ENCODE peak calls at places on chromosomes 13 and 19, in seven cellular contexts. Z is dorsolateral prefrontal cortex, R is brain microvascular endothelial cell, W is left ventricle myocardium inferior, A is cardiac muscle cell, I is foreskin keratinocyte, T is mesendoderm. E is an unnamed sample.

GRCh38 chr13:112601351-112601750 is 13.4 kb upstream of the TUBGCP3 start:
- DNase-seq in T (no peak), W (no peak), R (no peak), A (no peak), I (no peak), Z (no peak), E (no peak)

GRCh38 chr13:72666391-72666790 is 61.0 kb downstream of the MZT1 start:
- DNase-seq in Z (no peak), I (no peak), R (no peak), T (no peak), W (no peak), A (no peak), E (no peak)

GRCh38 chr19:50601407-50602088 is 33.3 kb upstream of the LRRC4B start:
- DNase-seq in A (no peak), W (no peak), T (no peak), Z (no peak), I (no peak), R (no peak), E (no peak)

GRCh38 chr19:43966079-43966694 is 15.2 kb downstream of the ZNF221 start:
- DNase-seq in W (no peak), Z (no peak), I (no peak), T (peak; percentile 41), A (no peak), R (no peak), E (no peak)

GRCh38 chr13:75481176-75482069 is 546 bp downstream of the TBC1D4 start:
- DNase-seq in Z (no peak), T (peak; percentile 59), W (peak; percentile 22), I (no peak), A (peak; percentile 61), R (no peak), E (peak; percentile 43)

GRCh38 chr13:53873558-53873957 is 844.9 kb downstream of the OLFM4 start:
- DNase-seq in I (no peak), T (no peak), W (no peak), A (no peak), Z (no peak), R (no peak), E (no peak)

GRCh38 chr13:39531646-39532045 is 71.3 kb downstream of the LHFPL6 start:
- DNase-seq in I (no peak), A (no peak), W (no peak), Z (no peak), R (no peak), T (no peak), E (no peak)

GRCh38 chr19:44603201-44603945 is 10.0 kb upstream of the IGSF23 start:
- DNase-seq in R (peak; percentile 91), T (no peak), W (no peak), I (no peak), Z (no peak), A (no peak), E (no peak)

GRCh38 chr13:48539550-48539949 is 6.7 kb upstream of the RCBTB2 start:
- DNase-seq in I (no peak), W (no peak), R (no peak), T (no peak), A (no peak), Z (no peak), E (no peak)

GRCh38 chr13:110311721-110312668 is 4.9 kb downstream of the COL4A2 start:
- DNase-seq in R (no peak), T (no peak), Z (no peak), A (no peak), I (no peak), W (no peak), E (no peak)

GRCh38 chr13:84430015-84430414 is 547.7 kb upstream of the SLITRK1 start:
- DNase-seq in T (no peak), A (no peak), W (no peak), R (peak; percentile 13), Z (no peak), I (no peak), E (no peak)

GRCh38 chr19:38808741-38809140 is 4.0 kb downstream of the LGALS4 start:
- DNase-seq in T (no peak), I (no peak), A (no peak), W (no peak), Z (no peak), R (no peak), E (no peak)

GRCh38 chr19:38812841-38813320 is at the start of gene LGALS4:
- DNase-seq in I (no peak), Z (no peak), R (no peak), A (no peak), T (no peak), W (no peak), E (peak; percentile 88)

GRCh38 chr19:38806371-38806770 is 6.4 kb downstream of the LGALS4 start:
- DNase-seq in R (no peak), T (no peak), I (no peak), A (no peak), Z (no peak), W (no peak), E (no peak)

GRCh38 chr19:38812004-38812840 is 523 bp downstream of the LGALS4 start:
- DNase-seq in R (no peak), T (no peak), Z (no peak), I (no peak), W (no peak), A (no peak), E (no peak)

DNA sequence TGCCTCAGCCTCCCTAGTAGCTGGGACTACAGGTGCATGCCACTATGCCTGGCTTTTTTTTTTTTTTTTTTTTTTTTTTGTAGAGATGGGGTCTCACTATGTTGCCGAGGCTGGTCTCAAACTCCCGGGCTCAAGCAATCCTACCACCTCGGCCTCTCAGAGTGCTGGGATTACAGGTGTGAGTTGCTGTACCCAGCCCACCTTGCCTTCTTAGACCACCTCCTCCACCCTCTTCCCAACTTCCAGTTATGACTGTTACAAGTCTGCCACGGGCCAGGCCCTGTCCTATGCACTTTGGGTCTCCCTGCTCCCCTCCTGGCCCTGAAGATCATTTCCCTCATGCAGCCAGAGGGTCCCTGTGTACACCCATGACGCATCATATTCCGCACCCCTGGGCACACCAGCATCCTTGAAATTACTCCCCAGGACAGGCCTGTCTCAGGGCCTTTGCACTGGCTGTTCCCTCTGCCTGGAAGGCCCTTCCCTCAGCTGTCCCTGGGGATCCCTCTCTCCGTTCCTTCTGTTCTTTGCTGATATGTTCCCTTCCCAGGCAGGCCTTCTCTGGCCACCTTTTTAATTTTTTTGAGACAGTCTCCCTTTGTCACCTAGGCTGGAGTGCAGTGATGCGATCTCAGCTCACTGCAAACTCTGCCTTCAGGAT is 3.0 kb downstream of the LGALS4 start:
- DNase-seq in A (no peak), R (no peak), W (no peak), T (no peak), I (no peak), Z (no peak), E (no peak)
- H3K27ac ChIP-seq in A (no peak overlapping the region), R (no peak overlapping the region), W (no peak overlapping the region), T (no peak overlapping the region), I (no peak overlapping the region), Z (no peak overlapping the region), E (no peak overlapping the region)

GRCh38 chr13:50123862-50124535 is 108.8 kb downstream of the KCNRG start:
- DNase-seq in R (peak; percentile 91), A (peak; percentile 89), Z (no peak), I (peak; percentile 69), T (peak; percentile 85), W (no peak), E (peak; percentile 97)

GRCh38 chr13:50122465-50122864 is 107.2 kb downstream of the KCNRG start:
- DNase-seq in I (no peak), Z (no peak), A (no peak), T (peak; percentile 36), R (no peak), W (no peak), E (no peak)

GRCh38 chr13:50123002-50123401 is 107.8 kb downstream of the KCNRG start:
- DNase-seq in W (no peak), Z (no peak), I (no peak), A (no peak), R (no peak), T (peak; percentile 3), E (no peak)

GRCh38 chr13:50124536-50125305 is 109.5 kb downstream of the KCNRG start:
- DNase-seq in T (peak; percentile 68), A (peak; percentile 80), W (peak; percentile 97), R (no peak), Z (peak; percentile 87), I (no peak), E (no peak)

GRCh38 chr13:50123515-50123861 is 108.2 kb downstream of the KCNRG start:
- DNase-seq in I (no peak), W (no peak), T (no peak), A (no peak), R (no peak), Z (no peak), E (no peak)
- H3K27ac ChIP-seq in I (peak overlapping the region; percentile 86), W (peak overlapping the region; percentile 100), T (no peak overlapping the region), A (peak overlapping the region; percentile 74), R (peak overlapping the region; percentile 97), Z (peak overlapping the region; percentile 100), E (peak overlapping the region; percentile 100)

GRCh38 chr19:13027557-13027956 is 32.3 kb downstream of the NFIX start:
- DNase-seq in I (no peak), Z (no peak), R (no peak), T (no peak), A (no peak), W (no peak), E (no peak)

GRCh38 chr19:13029893-13030292 is 34.6 kb downstream of the NFIX start:
- DNase-seq in A (no peak), I (no peak), R (no peak), W (no peak), T (no peak), Z (peak; percentile 71), E (no peak)

GRCh38 chr19:13028027-13028426 is 32.8 kb downstream of the NFIX start:
- DNase-seq in I (no peak), T (no peak), W (no peak), Z (no peak), A (no peak), R (no peak), E (no peak)

GRCh38 chr19:13027031-13027430 is 31.8 kb downstream of the NFIX start:
- DNase-seq in A (no peak), W (no peak), I (no peak), R (no peak), T (no peak), Z (no peak), E (no peak)

GRCh38 chr19:13029301-13029880 is 34.1 kb downstream of the NFIX start:
- DNase-seq in Z (no peak), A (no peak), I (no peak), W (no peak), T (no peak), R (no peak), E (no peak)
- H3K27ac ChIP-seq in Z (peak overlapping the region; percentile 100), A (no peak overlapping the region), I (no peak overlapping the region), W (peak overlapping the region; percentile 94), T (no peak overlapping the region), R (no peak overlapping the region), E (no peak overlapping the region)

GRCh38 chr19:17726136-17726741 is 7.0 kb downstream of the MAP1S start:
- DNase-seq in T (no peak), R (no peak), I (no peak), Z (no peak), W (no peak), A (no peak), E (no peak)

GRCh38 chr19:17724655-17725054 is 5.4 kb downstream of the MAP1S start:
- DNase-seq in W (no peak), I (no peak), R (no peak), T (no peak), A (no peak), Z (no peak), E (no peak)

GRCh38 chr19:17725422-17726078 is 6.3 kb downstream of the MAP1S start:
- DNase-seq in Z (no peak), I (no peak), A (no peak), T (no peak), W (no peak), R (no peak), E (no peak)

GRCh38 chr19:17726914-17727773 is 7.9 kb downstream of the MAP1S start:
- DNase-seq in Z (no peak), T (no peak), R (no peak), W (no peak), A (no peak), I (no peak), E (peak; percentile 30)

GRCh38 chr19:17727843-17728242 is 8.6 kb downstream of the MAP1S start:
- DNase-seq in T (no peak), I (no peak), Z (no peak), A (no peak), R (no peak), W (no peak), E (peak; percentile 71)
- H3K27ac ChIP-seq in T (no peak overlapping the region), I (no peak overlapping the region), Z (peak overlapping the region; percentile 69), A (no peak overlapping the region), R (no peak overlapping the region), W (no peak overlapping the region), E (no peak overlapping the region)